ENCODE peak calls at places on chromosomes 13 and 19, in ten cellular contexts. J is endothelial cell of umbilical vein; F is brain microvascular endothelial cell; Q is cardiac muscle cell; Z is heart left ventricle; G is breast epithelium; B is left lung; N is CD8-positive, alpha-beta T cell; D is right cardiac atrium; T is stomach. O is an unnamed sample.
A peak's percentile ranks its signal among the peaks of the same experiment; 100 is the strongest.

GRCh38 chr19:17522988-17523872 is 11.8 kb downstream of the PGLS start:
- DNase-seq in Z (peak; percentile 73), B (peak; percentile 89), G (no peak), T (peak; percentile 49), J (no peak), F (no peak), Q (peak; percentile 18), N (no peak), D (peak; percentile 83), O (peak; percentile 31)

GRCh38 chr19:14472202-14472961 is 2.8 kb downstream of the PTGER1 start:
- DNase-seq in Q (peak; percentile 68), N (peak; percentile 81), F (no peak), B (peak; percentile 95), Z (peak; percentile 77), T (peak; percentile 70), J (peak; percentile 51), G (no peak), D (peak; percentile 89), O (no peak)

GRCh38 chr19:23787106-23787505 is 28.4 kb upstream of the ZNF681 start:
- DNase-seq in J (no peak), Q (peak; percentile 20), N (no peak), Z (no peak), D (no peak), B (no peak), T (no peak), F (peak; percentile 7), G (no peak), O (no peak)

GRCh38 chr19:1852294-1852646 is 4.0 kb upstream of the REXO1 start:
- DNase-seq in D (peak; percentile 55), J (no peak), N (no peak), T (no peak), G (no peak), Z (no peak), B (no peak), F (no peak), Q (no peak), O (no peak)

GRCh38 chr13:105139380-105140285 is 1395.8 kb downstream of the EFNB2 start:
- DNase-seq in Z (peak; percentile 48), B (peak; percentile 83), F (peak; percentile 34), T (peak; percentile 27), G (peak; percentile 18), D (peak; percentile 73), Q (peak; percentile 32), N (peak; percentile 18), J (peak; percentile 29), O (no peak)

GRCh38 chr13:49502954-49503353 is 7.2 kb downstream of the PHF11 start:
- DNase-seq in J (peak; percentile 58), D (no peak), N (no peak), F (no peak), Z (no peak), G (no peak), Q (peak; percentile 85), B (no peak), T (no peak), O (peak; percentile 31)

GRCh38 chr13:35732565-35732964 is 256.1 kb upstream of the MAB21L1 start:
- DNase-seq in Z (peak; percentile 63), Q (no peak), D (peak; percentile 58), F (no peak), T (no peak), N (no peak), G (no peak), J (no peak), B (no peak), O (no peak)

GRCh38 chr19:49182848-49183375 is 25.3 kb downstream of the TRPM4 start:
- DNase-seq in J (no peak), T (no peak), N (no peak), G (no peak), Z (no peak), B (no peak), D (peak; percentile 38), Q (no peak), F (no peak), O (no peak)

GRCh38 chr19:39199025-39199424 is 2.3 kb downstream of the NCCRP1 start:
- DNase-seq in G (no peak), N (no peak), B (no peak), D (peak; percentile 77), T (peak; percentile 34), Z (no peak), F (no peak), Q (peak; percentile 81), J (peak; percentile 18), O (no peak)

GRCh38 chr19:45443462-45444317 is 20.0 kb upstream of the ERCC1 start:
- DNase-seq in Z (peak; percentile 99), Q (peak; percentile 95), T (peak; percentile 97), N (peak; percentile 23), J (peak; percentile 93), F (peak; percentile 91), G (peak; percentile 99), B (peak; percentile 98), D (peak; percentile 98), O (peak; percentile 96)

GRCh38 chr19:45445139-45445538 is 21.4 kb upstream of the ERCC1 start:
- DNase-seq in N (no peak), Z (no peak), G (no peak), T (no peak), D (peak; percentile 26), Q (no peak), J (no peak), B (no peak), F (no peak), O (no peak)

GRCh38 chr19:45446295-45446694 is 21.5 kb upstream of the FOSB start:
- DNase-seq in N (no peak), B (no peak), T (no peak), F (no peak), Z (no peak), D (peak; percentile 11), J (peak; percentile 47), G (no peak), Q (peak; percentile 62), O (no peak)

GRCh38 chr19:45442927-45443461 is 19.3 kb upstream of the ERCC1 start:
- DNase-seq in Z (peak; percentile 67), G (peak; percentile 64), J (peak; percentile 22), F (peak; percentile 83), N (no peak), B (peak; percentile 80), D (peak; percentile 82), Q (peak; percentile 48), T (peak; percentile 42), O (no peak)

DNA sequence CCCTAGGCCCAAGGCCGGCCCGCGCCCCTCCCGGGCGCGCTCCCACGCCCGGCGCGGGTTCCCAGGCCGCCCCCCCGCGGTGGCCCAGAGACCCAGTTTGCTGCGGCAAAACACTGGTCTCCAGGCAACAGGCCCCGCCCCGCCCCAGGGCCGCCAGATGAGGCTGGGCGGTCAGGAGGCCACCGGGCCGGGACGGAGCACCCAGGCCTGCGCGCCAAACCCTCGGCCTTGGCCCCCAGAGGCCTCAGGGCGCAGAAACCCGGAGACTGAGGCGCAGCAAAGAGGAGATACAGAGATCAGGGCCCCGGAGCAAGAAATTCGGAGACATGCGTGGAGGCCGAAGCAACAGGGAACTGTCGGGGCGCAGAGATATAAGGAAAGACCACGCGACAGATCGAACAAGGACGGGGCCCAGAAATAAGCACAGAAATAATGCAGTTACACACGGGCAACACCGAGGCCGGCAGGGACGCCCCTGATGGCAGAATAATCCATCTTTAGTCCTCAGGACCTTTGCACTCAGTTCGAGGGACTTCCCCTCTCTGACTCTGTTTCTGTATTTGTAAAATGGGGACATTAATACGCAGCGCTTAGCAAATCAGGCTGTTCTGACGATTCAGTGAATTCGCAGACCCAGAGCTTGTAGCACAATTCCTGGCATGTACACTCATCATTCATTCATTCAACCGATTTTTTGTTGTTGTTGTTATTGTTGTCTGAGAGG is 20.8 kb upstream of the ERCC1 start:
- DNase-seq in J (peak; percentile 78), D (peak; percentile 99), Q (peak; percentile 94), G (peak; percentile 94), T (peak; percentile 95), F (peak; percentile 88), Z (peak; percentile 97), B (peak; percentile 99), N (peak; percentile 71), O (peak; percentile 93)
- H3K27ac ChIP-seq in J (peak overlapping the region; percentile 88), D (peak overlapping the region; percentile 67), Q (peak overlapping the region; percentile 86), G (peak overlapping the region; percentile 99), T (peak overlapping the region; percentile 96), F (peak overlapping the region; percentile 98), Z (peak overlapping the region; percentile 80), B (peak overlapping the region; percentile 94), N (peak overlapping the region; percentile 61), O (peak overlapping the region; percentile 97)

DNA sequence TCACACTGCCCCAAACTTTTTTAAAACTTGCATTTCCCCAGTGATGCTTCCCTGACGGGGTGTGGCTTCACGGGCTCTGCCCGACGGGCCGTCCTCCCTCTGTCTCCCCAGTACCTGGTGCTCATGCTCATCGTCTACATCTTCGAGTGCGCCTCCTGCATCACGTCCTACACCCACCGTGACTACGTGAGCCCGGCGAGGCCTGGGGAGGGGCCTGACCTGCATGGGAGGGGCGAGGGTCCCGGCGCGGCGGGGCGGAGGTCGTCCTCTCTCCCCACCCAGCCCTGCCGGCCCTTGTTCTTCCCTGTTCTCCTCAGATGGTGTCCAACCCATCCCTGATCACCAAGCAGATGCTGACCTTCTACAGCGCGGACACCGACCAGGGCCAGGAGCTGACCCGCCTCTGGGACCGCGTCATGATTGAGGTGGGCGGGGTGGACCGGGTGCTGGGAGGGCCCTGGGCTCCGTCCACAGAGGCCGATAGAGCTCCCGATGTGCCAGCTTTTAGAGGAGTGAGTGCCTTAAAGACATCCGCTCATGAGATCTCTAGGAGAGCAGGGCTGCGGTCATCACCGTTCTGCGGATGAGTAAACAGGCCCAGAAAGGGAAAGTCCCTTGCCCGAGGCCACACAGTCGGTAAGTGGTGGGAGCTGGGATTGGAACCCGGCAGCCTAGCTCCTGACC is 6.9 kb downstream of the UPK1A start:
- DNase-seq in T (peak; percentile 43), B (peak; percentile 79), J (peak; percentile 15), Z (no peak), G (no peak), N (no peak), Q (peak; percentile 63), D (peak; percentile 76), F (peak; percentile 59), O (no peak)
- H3K27ac ChIP-seq in T (no peak overlapping the region), B (no peak overlapping the region), J (no peak overlapping the region), Z (no peak overlapping the region), G (no peak overlapping the region), N (no peak overlapping the region), Q (no peak overlapping the region), D (no peak overlapping the region), F (no peak overlapping the region), O (no peak overlapping the region)

DNA sequence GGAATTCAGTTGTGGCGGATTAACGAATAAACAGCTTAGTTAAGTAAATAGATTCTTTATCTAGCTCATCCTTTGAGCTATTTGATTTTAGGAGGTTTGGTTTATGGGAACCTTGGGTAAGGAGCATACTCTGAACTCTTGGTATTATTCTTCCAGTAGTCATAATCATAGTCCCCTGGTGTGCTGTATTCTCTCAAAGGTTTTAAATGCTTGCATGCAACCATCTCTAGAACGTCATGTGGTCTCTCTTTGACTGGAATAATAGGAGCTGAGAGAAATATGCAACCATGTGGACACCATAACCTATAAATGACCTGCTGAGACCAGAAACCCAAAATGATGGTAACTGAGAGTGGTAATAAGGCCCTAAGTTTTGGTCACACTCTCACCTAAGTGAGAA is 951.6 kb upstream of the MIR17HG start:
- DNase-seq in D (no peak), F (no peak), T (no peak), J (no peak), Q (no peak), G (no peak), Z (no peak), N (no peak), B (no peak), O (no peak)
- H3K27ac ChIP-seq in D (no peak overlapping the region), F (no peak overlapping the region), T (no peak overlapping the region), J (no peak overlapping the region), Q (no peak overlapping the region), G (no peak overlapping the region), Z (no peak overlapping the region), N (no peak overlapping the region), B (no peak overlapping the region), O (no peak overlapping the region)

DNA sequence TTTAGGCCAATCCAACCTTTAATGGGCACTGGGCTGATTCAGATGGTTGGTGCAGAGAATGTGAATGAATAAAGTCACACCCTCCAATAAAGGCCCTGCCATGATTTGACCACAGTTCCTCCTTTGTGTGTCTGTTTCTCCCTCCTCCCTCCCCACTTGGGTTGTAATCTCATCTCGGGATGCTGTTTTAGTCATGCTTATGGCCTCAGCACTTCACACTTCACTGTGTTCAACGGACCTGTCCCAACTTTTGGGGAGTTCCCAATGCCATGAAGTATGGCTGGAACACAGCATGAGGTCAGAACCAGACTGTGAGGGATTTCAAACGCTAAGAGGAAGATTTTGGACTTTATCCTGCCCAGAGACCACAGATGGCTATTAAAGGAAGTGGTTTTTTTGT is 5.6 kb upstream of the RAB8A start:
- DNase-seq in Z (no peak), D (peak; percentile 7), Q (peak; percentile 43), J (no peak), B (no peak), N (no peak), F (no peak), T (no peak), G (no peak), O (no peak)
- H3K27ac ChIP-seq in Z (no peak overlapping the region), D (no peak overlapping the region), Q (peak overlapping the region; percentile 70), J (no peak overlapping the region), B (no peak overlapping the region), N (no peak overlapping the region), F (no peak overlapping the region), T (peak overlapping the region; percentile 42), G (no peak overlapping the region), O (no peak overlapping the region)